ENCODE peak calls at places on chromosome 12, in eight cellular contexts. D, K, H, X, R, Q, O and L are unnamed samples.

GRCh38 chr12:14919455-14919854 is 18.9 kb downstream of the ERP27 start:
- DNase-seq in O (no peak), H (no peak), X (no peak), R (no peak), K (no peak), D (no peak), Q (no peak), L (no peak)

GRCh38 chr12:127230843-127231260 is 1036.1 kb upstream of the TMEM132C start:
- DNase-seq in H (no peak), X (peak; percentile 96), K (no peak), O (no peak), R (peak; percentile 94), D (no peak), Q (peak; percentile 94), L (peak; percentile 95)

GRCh38 chr12:128783129-128783574 is 40.6 kb downstream of the SLC15A4 start:
- DNase-seq in R (peak; percentile 41), Q (peak; percentile 48), O (peak; percentile 44), H (no peak), K (no peak), D (no peak), X (peak; percentile 16), L (no peak)

GRCh38 chr12:113680868-113681267 is 209.2 kb upstream of the LHX5 start:
- DNase-seq in X (no peak), Q (no peak), R (no peak), O (no peak), H (no peak), D (no peak), K (no peak), L (no peak)

GRCh38 chr12:42696424-42697149 is 107.0 kb upstream of the PRICKLE1 start:
- DNase-seq in X (peak; percentile 91), K (no peak), H (peak; percentile 61), D (peak; percentile 58), R (peak; percentile 64), O (peak; percentile 95), Q (peak; percentile 24), L (no peak)

GRCh38 chr12:88493651-88494050 is 86.6 kb downstream of the KITLG start:
- DNase-seq in K (no peak), D (no peak), X (peak; percentile 88), R (peak; percentile 97), Q (peak; percentile 93), O (no peak), H (no peak), L (peak; percentile 84)

GRCh38 chr12:74446466-74446865 is 91.2 kb upstream of the ATXN7L3B start:
- DNase-seq in D (no peak), R (no peak), K (no peak), Q (no peak), O (no peak), X (no peak), H (no peak), L (no peak)

GRCh38 chr12:32155911-32156585 is 49.4 kb downstream of the BICD1 start:
- DNase-seq in K (no peak), Q (no peak), H (no peak), R (no peak), D (no peak), O (no peak), X (no peak), L (no peak)

GRCh38 chr12:117518594-117519270 is 157.3 kb upstream of the NOS1 start:
- DNase-seq in K (no peak), D (peak; percentile 85), H (peak; percentile 85), O (no peak), Q (peak; percentile 7), X (no peak), R (no peak), L (no peak)

GRCh38 chr12:96889273-96889933 is 17.7 kb upstream of the NEDD1 start:
- DNase-seq in D (no peak), K (no peak), H (no peak), R (peak; percentile 76), X (peak; percentile 86), O (no peak), Q (peak; percentile 64), L (peak; percentile 66)

GRCh38 chr12:6925543-6926279 is 2.0 kb upstream of the ATN1 start:
- DNase-seq in H (peak; percentile 76), R (peak; percentile 90), D (peak; percentile 72), K (no peak), X (peak; percentile 97), Q (peak; percentile 89), O (peak; percentile 90), L (peak; percentile 88)

GRCh38 chr12:89504560-89505346 is 19.8 kb downstream of the GALNT4 start:
- DNase-seq in X (peak; percentile 30), O (no peak), R (peak; percentile 75), D (no peak), K (no peak), Q (no peak), H (no peak), L (no peak)

GRCh38 chr12:96121271-96121711 is 72.9 kb upstream of the ELK3 start:
- DNase-seq in H (no peak), X (peak; percentile 38), D (no peak), R (peak; percentile 14), K (no peak), O (no peak), Q (no peak), L (no peak)

GRCh38 chr12:53052419-53053222 is 2.8 kb downstream of the TNS2 start:
- DNase-seq in X (peak; percentile 86), R (peak; percentile 85), O (peak; percentile 92), Q (peak; percentile 85), H (peak; percentile 90), D (peak; percentile 93), K (no peak), L (peak; percentile 53)

GRCh38 chr12:25959069-25959961 is 833 bp downstream of the RASSF8 start:
- DNase-seq in Q (peak; percentile 86), D (peak; percentile 25), X (peak; percentile 93), H (peak; percentile 31), O (peak; percentile 78), K (no peak), R (peak; percentile 85), L (peak; percentile 85)
- TF ChIP-seq CTCF in Q (peak; percentile 23), D (no peak), X (peak; percentile 26), H (no peak), O (no peak), K (peak; percentile 9), R (peak; percentile 34), L (peak; percentile 2)

DNA sequence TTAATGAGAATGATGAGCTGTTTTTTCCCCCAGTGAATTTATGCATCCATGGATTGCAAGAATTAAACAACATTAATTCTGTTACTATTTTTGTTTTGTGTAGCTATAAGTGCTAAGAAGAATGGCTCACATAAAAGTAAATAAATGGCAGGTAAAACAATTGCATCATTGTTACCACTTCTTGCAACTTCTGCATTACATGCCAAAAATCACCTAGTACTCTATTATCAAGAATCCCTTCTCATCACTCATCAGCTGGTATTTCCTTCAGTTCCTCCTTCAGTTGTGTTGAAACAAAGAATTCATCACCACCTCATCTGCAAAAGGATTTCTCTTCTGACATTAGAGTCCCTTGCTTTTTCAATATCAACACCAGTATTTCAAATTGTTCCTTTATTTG is 773 bp downstream of the A2M start:
- DNase-seq in D (no peak), H (no peak), Q (no peak), X (no peak), O (no peak), K (no peak), R (no peak), L (no peak)
- TF ChIP-seq CTCF in D (no peak), H (no peak), Q (no peak), X (no peak), O (no peak), K (no peak), R (no peak), L (no peak)

DNA sequence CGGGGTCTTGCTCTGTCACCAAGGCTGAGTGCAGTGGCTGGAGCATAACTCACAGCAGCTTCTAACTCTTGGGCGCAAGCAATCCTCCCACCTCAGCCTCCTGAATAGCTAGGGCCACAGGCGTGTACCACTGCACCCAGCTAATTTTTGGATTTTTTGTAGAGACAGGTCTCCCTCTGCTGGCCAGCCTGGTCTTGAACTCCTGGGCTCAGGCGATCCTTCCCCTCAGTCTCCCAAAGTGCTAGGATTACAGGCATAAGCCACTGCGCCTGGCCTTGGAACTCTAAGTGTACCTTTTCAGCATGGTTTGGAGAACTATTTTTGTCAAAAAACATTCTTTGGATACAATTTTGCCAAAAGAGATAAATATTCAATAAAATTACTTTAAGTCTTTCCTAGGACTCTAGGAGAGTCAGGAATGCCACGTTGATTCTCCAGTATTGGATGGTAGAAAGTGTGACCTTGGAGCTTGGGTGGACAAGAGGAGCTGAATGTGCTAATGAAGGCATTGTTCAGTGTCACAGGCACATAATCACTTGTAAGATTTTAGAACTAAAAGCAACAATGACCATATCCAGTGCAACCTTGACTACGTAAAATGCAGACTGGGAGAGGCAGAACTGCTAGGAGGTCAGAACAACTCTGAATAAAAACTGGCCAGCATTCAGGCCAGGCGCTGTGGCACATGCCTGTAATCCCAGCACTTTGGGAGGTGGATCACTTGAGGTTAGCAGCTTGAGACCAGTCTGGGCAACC is 2.8 kb downstream of the SRSF9 start:
- DNase-seq in D (peak; percentile 45), H (peak; percentile 13), O (no peak), R (peak; percentile 45), Q (peak; percentile 26), X (peak; percentile 58), K (no peak), L (peak; percentile 38)
- TF ChIP-seq CTCF in D (peak; percentile 27), H (peak; percentile 37), O (peak; percentile 27), R (peak; percentile 55), Q (peak; percentile 72), X (peak; percentile 70), K (peak; percentile 77), L (peak; percentile 80)

DNA sequence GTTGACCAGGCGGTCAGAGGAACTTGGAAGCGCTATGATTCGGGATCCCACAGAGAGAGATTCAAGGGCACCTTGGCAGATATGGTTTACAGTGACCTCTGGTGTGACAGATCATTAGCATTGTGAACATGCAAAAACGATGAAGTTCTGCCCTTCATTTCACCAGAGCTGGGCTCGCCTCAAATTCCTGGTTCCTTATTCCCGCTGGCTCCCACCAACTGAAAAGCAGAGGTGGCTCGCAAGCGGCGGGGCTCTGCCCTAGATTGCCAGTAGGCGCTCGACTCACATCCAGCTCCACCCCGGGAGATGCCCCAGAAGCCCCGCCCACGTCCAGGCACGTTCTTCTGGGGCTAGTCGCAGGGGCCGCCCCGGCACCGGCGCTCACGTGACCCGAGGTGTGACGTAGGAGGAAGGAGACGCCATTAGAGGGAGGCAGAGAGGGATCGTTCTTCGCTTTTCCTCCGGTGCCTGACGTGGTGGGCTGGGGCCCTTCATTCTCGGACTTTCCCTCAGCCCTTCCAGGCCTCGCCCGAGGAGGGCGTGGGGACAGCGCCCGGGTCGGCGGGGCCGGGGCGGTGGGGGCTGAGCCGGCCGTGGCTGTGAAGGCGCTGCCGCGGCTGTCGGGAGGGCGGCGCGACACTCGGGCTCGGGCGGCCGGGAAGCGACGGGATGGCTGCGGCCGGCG is at the start of gene RAB21:
- DNase-seq in D (peak; percentile 99), R (peak; percentile 95), X (peak; percentile 95), K (peak; percentile 97), Q (peak; percentile 97), H (peak; percentile 99), O (peak; percentile 98), L (peak; percentile 96)
- TF ChIP-seq CTCF in D (no peak), R (peak; percentile 33), X (peak; percentile 46), K (peak; percentile 62), Q (peak; percentile 32), H (peak; percentile 26), O (peak; percentile 23), L (peak; percentile 58)

GRCh38 chr12:5655120-5655519 is 223.2 kb downstream of the NTF3 start:
- DNase-seq in D (no peak), K (no peak), X (no peak), R (no peak), O (no peak), Q (no peak), H (no peak), L (no peak)
- TF ChIP-seq CTCF in D (no peak), K (no peak), X (no peak), R (no peak), O (no peak), Q (no peak), H (no peak), L (no peak)

GRCh38 chr12:3901116-3901515 is 27.9 kb upstream of the PARP11 start:
- DNase-seq in H (no peak), O (no peak), Q (no peak), X (no peak), K (no peak), R (no peak), D (no peak), L (no peak)
- TF ChIP-seq CTCF in H (no peak), O (no peak), Q (no peak), X (no peak), K (peak; percentile 64), R (no peak), D (no peak), L (peak; percentile 27)